ENCODE peak calls at places on chromosomes 2 and 18, in seven cellular contexts. O is neuronal stem cell, W is mesendoderm, G is IMR-90, H is H9, Q is H1, X is mesenchymal stem cell. L is an unnamed sample.

GRCh38 chr2:120246546-120247300 is 5.9 kb upstream of the RALB start:
- DNase-seq in O (no peak), Q (no peak), X (peak), W (no peak), G (peak), H (no peak), L (no peak)

GRCh38 chr2:17163628-17164027 is 354.6 kb downstream of the RAD51AP2 start:
- DNase-seq in H (no peak), W (no peak), Q (no peak), O (no peak), X (no peak), G (no peak), L (no peak)

GRCh38 chr2:239532859-239533258 is 132.0 kb upstream of the HDAC4 start:
- DNase-seq in Q (no peak), O (no peak), H (no peak), X (no peak), W (no peak), G (no peak), L (no peak)

GRCh38 chr2:64329848-64330247 is 124.1 kb upstream of the LGALSL start:
- DNase-seq in X (peak), Q (no peak), O (no peak), H (no peak), W (peak), G (peak), L (no peak)

GRCh38 chr2:227536445-227536844 is 62.2 kb upstream of the SCYGR2 start:
- DNase-seq in G (no peak), Q (no peak), O (no peak), W (no peak), X (peak), H (no peak), L (no peak)

GRCh38 chr2:2880938-2881337 is 496.7 kb downstream of the EIPR1 start:
- DNase-seq in Q (no peak), W (no peak), X (no peak), O (no peak), H (peak), G (no peak), L (no peak)

GRCh38 chr2:152573168-152573567 is 144.1 kb downstream of the PRPF40A start:
- DNase-seq in X (peak), W (peak), O (no peak), H (no peak), Q (no peak), G (peak), L (peak)

GRCh38 chr2:44135307-44135706 is 33.4 kb upstream of the PPM1B start:
- DNase-seq in H (no peak), W (peak), O (no peak), Q (no peak), G (no peak), X (no peak), L (no peak)

GRCh38 chr2:208929489-208929864 is 494.4 kb upstream of the MAP2 start:
- DNase-seq in O (no peak), H (no peak), X (no peak), Q (no peak), G (no peak), W (peak), L (peak)

GRCh38 chr2:85444629-85445028 is 26.1 kb downstream of the SH2D6 start:
- DNase-seq in X (peak), W (no peak), O (no peak), Q (no peak), G (peak), H (no peak), L (no peak)

GRCh38 chr18:53991202-53991601 is 233.3 kb downstream of the MBD2 start:
- DNase-seq in H (no peak), W (peak), O (no peak), X (peak), Q (no peak), G (no peak), L (peak)

GRCh38 chr18:56702946-56703345 is 51.8 kb downstream of the WDR7 start:
- DNase-seq in X (peak), G (peak), H (no peak), W (peak), Q (no peak), O (peak), L (peak)

GRCh38 chr2:240689975-240690374 is 1.7 kb upstream of the AQP12A start:
- DNase-seq in O (no peak), Q (no peak), W (no peak), H (peak), G (no peak), X (no peak), L (no peak)

GRCh38 chr2:229715895-229716507 is 1.6 kb upstream of the DNER start:
- DNase-seq in G (no peak), H (peak), X (no peak), O (peak), Q (no peak), W (peak), L (peak)

GRCh38 chr2:162092656-162093556 is 18.9 kb upstream of the DPP4 start:
- DNase-seq in O (no peak), H (no peak), X (peak), G (peak), Q (no peak), W (no peak), L (peak)

GRCh38 chr18:79918089-79919011 is 33.1 kb downstream of the SLC66A2 start:
- DNase-seq in W (no peak), Q (no peak), O (no peak), X (no peak), H (peak), G (no peak), L (no peak)

GRCh38 chr18:36519358-36519757 is 221.8 kb downstream of the FHOD3 start:
- DNase-seq in W (no peak), H (no peak), Q (no peak), X (peak), O (no peak), G (peak), L (peak)

GRCh38 chr2:84959045-84959493 is 11.9 kb upstream of the KCMF1 start:
- DNase-seq in W (peak), X (peak), G (peak), Q (no peak), O (no peak), H (no peak), L (peak)

GRCh38 chr18:24678113-24678512 is 217.7 kb downstream of the HRH4 start:
- DNase-seq in G (no peak), X (no peak), W (no peak), O (no peak), H (no peak), Q (no peak), L (no peak)

GRCh38 chr2:88950010-88950409 is 258.5 kb downstream of the RPIA start:
- DNase-seq in W (peak), O (no peak), H (no peak), Q (no peak), G (no peak), X (no peak), L (no peak)

GRCh38 chr2:59249441-59250330 is 1008.6 kb upstream of the FANCL start:
- DNase-seq in H (no peak), X (no peak), G (no peak), Q (no peak), O (peak), W (no peak), L (peak)

GRCh38 chr2:28327963-28328922 is 64.4 kb upstream of the FOSL2 start:
- DNase-seq in Q (no peak), G (peak), W (no peak), O (no peak), X (no peak), H (no peak), L (no peak)

GRCh38 chr2:12081481-12082210 is 335.2 kb downstream of the LPIN1 start:
- DNase-seq in X (no peak), W (no peak), G (no peak), O (no peak), H (no peak), Q (no peak), L (peak)

GRCh38 chr18:24121625-24122024 is 17.2 kb upstream of the CABYR start:
- DNase-seq in W (no peak), Q (no peak), H (no peak), X (no peak), O (no peak), G (no peak), L (no peak)

GRCh38 chr2:200356794-200357472 is 50.4 kb downstream of the SPATS2L start:
- DNase-seq in G (peak), X (peak), W (peak), H (no peak), Q (no peak), O (no peak), L (peak)

GRCh38 chr2:85255813-85256581 is 71.8 kb downstream of the TGOLN2 start:
- DNase-seq in H (peak), W (peak), G (peak), X (peak), Q (no peak), O (peak), L (peak)

GRCh38 chr2:65576861-65577601 is 144.6 kb upstream of the SPRED2 start:
- DNase-seq in G (peak), H (no peak), W (peak), X (peak), Q (no peak), O (no peak), L (peak)

GRCh38 chr2:10344105-10345066 is 41.7 kb downstream of the HPCAL1 start:
- DNase-seq in H (no peak), X (no peak), Q (no peak), G (peak), W (no peak), O (no peak), L (no peak)

GRCh38 chr2:174635747-174636399 is 38.3 kb upstream of the WIPF1 start:
- DNase-seq in G (peak), Q (no peak), O (no peak), W (no peak), H (no peak), X (no peak), L (no peak)

GRCh38 chr18:28041366-28041765 is 135.6 kb downstream of the CDH2 start:
- DNase-seq in Q (no peak), O (peak), G (peak), H (no peak), X (peak), W (peak), L (peak)

GRCh38 chr2:18987592-18988073 is 370.8 kb downstream of the OSR1 start:
- DNase-seq in H (no peak), W (no peak), Q (no peak), G (peak), X (peak), O (no peak), L (peak)

GRCh38 chr18:58788971-58789797 is 75.5 kb upstream of the ZNF532 start:
- DNase-seq in Q (no peak), O (no peak), G (peak), X (peak), W (peak), H (peak), L (no peak)

GRCh38 chr2:120669121-120669952 is 66.3 kb upstream of the GLI2 start:
- DNase-seq in O (no peak), G (peak), H (peak), Q (no peak), W (peak), X (peak), L (no peak)

GRCh38 chr2:43360137-43360536 is 133.7 kb upstream of the ZFP36L2 start:
- DNase-seq in O (no peak), W (peak), X (no peak), H (no peak), Q (no peak), G (no peak), L (no peak)

GRCh38 chr2:169853041-169853668 is 25.9 kb downstream of the UBR3 start:
- DNase-seq in H (no peak), X (no peak), O (no peak), G (no peak), W (no peak), Q (no peak), L (no peak)

GRCh38 chr2:10079192-10079930 is 850 bp downstream of the CYS1 start:
- DNase-seq in Q (no peak), G (peak), H (peak), W (peak), O (peak), X (peak), L (peak)

GRCh38 chr2:207115715-207116364 is 49.9 kb downstream of the KLF7 start:
- DNase-seq in O (no peak), G (peak), Q (no peak), X (peak), W (no peak), H (no peak), L (no peak)

GRCh38 chr2:178074123-178075005 is 1.8 kb upstream of the PDE11A start:
- DNase-seq in H (no peak), G (no peak), W (peak), Q (no peak), X (peak), O (no peak), L (no peak)

GRCh38 chr2:128606837-128607236 is 288.2 kb upstream of the HS6ST1 start:
- DNase-seq in G (no peak), Q (no peak), W (no peak), X (no peak), O (no peak), H (peak), L (no peak)

GRCh38 chr2:7427293-7428060 is 510.3 kb downstream of the RNF144A start:
- DNase-seq in O (peak), H (peak), X (peak), G (peak), Q (peak), W (peak), L (no peak)

DNA sequence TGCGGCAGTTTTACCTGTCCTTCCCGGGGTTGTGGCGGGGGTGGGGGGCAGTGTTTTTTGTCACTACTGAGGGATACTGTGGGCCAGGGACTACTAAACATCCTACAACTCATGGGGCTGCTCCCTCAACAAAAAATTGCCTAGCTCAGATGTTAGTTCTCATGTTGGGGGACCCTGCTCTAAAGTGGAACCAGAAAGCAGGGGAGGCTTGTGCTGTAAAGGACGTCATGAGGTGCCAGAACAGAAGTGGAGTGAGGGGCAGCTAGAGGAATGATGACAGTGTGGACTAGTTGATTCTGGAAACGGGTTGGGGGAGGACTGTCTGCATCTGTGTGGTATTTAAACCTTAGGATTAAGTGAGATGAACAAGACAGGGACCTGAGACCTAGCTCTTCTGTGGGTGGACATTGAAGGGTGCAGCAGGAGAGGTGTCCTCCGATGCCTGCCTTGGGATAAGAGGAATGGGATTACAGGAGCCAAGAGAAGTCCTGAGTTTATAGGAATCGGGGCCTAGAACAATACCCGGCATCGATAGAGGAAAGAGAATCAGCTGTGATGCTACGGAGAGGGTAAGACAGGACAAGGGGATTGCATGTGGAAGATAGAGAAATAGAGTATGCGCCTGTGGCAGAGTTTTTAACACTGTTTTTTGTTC is 2.7 kb downstream of the RPL31 start:
- DNase-seq in G (no peak), W (no peak), O (no peak), Q (no peak), H (no peak), X (no peak), L (no peak)
- H3K18ac ChIP-seq in G (no peak), W (no peak), O (no peak), Q (no peak), H (no peak), X (no peak), L (peak)

GRCh38 chr2:45259547-45260160 is 250.4 kb upstream of the SIX2 start:
- DNase-seq in H (no peak), G (no peak), Q (no peak), W (peak), X (no peak), O (no peak), L (no peak)
- H3K18ac ChIP-seq in H (no peak), G (no peak), Q (no peak), W (no peak), X (no peak), O (no peak), L (no peak)

DNA sequence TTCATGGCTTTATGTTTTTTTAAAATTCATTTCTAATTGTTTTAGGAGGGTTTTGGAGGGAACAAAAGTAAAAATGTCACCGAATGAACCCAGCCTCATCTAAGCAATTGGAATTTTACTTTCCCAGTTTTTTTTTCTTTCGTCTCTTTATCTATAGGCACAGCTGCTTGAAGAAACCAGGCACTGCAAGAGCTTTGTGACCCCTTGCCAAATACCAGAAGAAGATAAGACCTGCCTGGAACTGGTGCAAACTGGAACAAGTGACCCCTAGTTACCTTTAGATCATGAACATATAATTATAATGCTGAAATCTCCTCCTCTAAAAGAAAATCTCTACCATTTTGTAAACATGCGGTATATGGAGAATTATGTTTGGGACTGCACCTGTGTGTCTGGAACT is 100.9 kb downstream of the TSN start:
- DNase-seq in W (peak), G (no peak), O (no peak), Q (no peak), H (no peak), X (no peak), L (no peak)
- H3K18ac ChIP-seq in W (no peak), G (no peak), O (no peak), Q (no peak), H (no peak), X (no peak), L (no peak)

DNA sequence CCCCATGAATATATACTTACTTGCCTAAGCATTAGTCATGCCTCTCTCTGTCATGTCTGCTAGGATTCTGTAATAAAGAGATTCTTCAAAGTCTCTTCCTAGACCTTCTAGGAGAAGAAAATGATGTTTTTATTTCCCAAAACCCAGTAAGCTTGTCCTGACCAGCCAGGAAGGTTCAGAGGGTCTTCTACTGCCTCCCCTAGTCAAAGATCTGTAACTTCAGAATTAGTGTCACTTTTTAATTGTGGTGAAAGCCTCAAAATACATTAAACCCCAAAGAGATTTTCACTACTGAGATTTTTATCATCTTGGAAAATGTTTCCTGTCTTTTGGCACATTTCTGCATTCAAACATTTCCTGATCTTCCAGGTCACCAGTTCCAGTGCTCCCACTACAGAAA is 232.9 kb upstream of the STK17B start:
- DNase-seq in H (no peak), X (no peak), O (no peak), W (no peak), G (no peak), Q (no peak), L (no peak)
- H3K18ac ChIP-seq in H (no peak), X (no peak), O (no peak), W (no peak), G (no peak), Q (no peak), L (no peak)

GRCh38 chr2:148221166-148221565 is 200.3 kb downstream of the MBD5 start:
- DNase-seq in X (no peak), Q (no peak), H (no peak), G (no peak), W (no peak), O (no peak), L (no peak)
- H3K18ac ChIP-seq in X (no peak), Q (no peak), H (no peak), G (no peak), W (no peak), O (no peak), L (no peak)

GRCh38 chr2:23286765-23287155 is 98.2 kb upstream of the KLHL29 start:
- DNase-seq in G (peak), W (peak), O (no peak), H (no peak), X (peak), Q (no peak), L (peak)
- H3K18ac ChIP-seq in G (no peak), W (peak), O (no peak), H (no peak), X (no peak), Q (no peak), L (no peak)